ENCODE peak calls at places on chromosomes 16 and 17, in seven cellular contexts. Q, O, V, D, Z, M and G are unnamed samples.

GRCh38 chr17:67718325-67718941 is 697 bp downstream of the NOL11 start:
- DNase-seq in O (no peak), V (peak; percentile 55), Q (peak; percentile 56), Z (peak; percentile 34), M (peak; percentile 44), D (peak; percentile 10), G (peak; percentile 63)

GRCh38 chr16:85696761-85697160 is 8.0 kb upstream of the GINS2 start:
- DNase-seq in D (no peak), Q (no peak), M (no peak), O (no peak), Z (no peak), V (no peak), G (no peak)

GRCh38 chr17:56629450-56630187 is 36.1 kb downstream of the NOG start:
- DNase-seq in D (no peak), Z (no peak), Q (no peak), O (no peak), M (peak; percentile 50), V (peak; percentile 36), G (peak; percentile 5)

GRCh38 chr16:30700491-30700890 is 1.5 kb downstream of the SRCAP start:
- DNase-seq in Z (no peak), O (no peak), Q (no peak), V (peak; percentile 49), M (no peak), D (no peak), G (no peak)

GRCh38 chr16:58638148-58639036 is 8.8 kb upstream of the CNOT1 start:
- DNase-seq in D (no peak), M (no peak), Q (peak; percentile 81), O (peak; percentile 75), Z (no peak), V (no peak), G (peak; percentile 87)

GRCh38 chr17:9669551-9670008 is 24.3 kb downstream of the USP43 start:
- DNase-seq in Q (peak; percentile 11), O (peak; percentile 78), M (no peak), V (no peak), Z (no peak), D (no peak), G (peak; percentile 16)

GRCh38 chr17:1137465-1137894 is 42.3 kb downstream of the ABR start:
- DNase-seq in Z (peak; percentile 96), Q (no peak), M (no peak), V (no peak), O (no peak), D (no peak), G (peak; percentile 35)

GRCh38 chr17:7023576-7024401 is 939 bp downstream of the BCL6B start:
- DNase-seq in D (peak; percentile 53), O (peak; percentile 97), V (peak; percentile 95), M (peak; percentile 100), Q (peak; percentile 78), Z (peak; percentile 73), G (peak; percentile 84)

DNA sequence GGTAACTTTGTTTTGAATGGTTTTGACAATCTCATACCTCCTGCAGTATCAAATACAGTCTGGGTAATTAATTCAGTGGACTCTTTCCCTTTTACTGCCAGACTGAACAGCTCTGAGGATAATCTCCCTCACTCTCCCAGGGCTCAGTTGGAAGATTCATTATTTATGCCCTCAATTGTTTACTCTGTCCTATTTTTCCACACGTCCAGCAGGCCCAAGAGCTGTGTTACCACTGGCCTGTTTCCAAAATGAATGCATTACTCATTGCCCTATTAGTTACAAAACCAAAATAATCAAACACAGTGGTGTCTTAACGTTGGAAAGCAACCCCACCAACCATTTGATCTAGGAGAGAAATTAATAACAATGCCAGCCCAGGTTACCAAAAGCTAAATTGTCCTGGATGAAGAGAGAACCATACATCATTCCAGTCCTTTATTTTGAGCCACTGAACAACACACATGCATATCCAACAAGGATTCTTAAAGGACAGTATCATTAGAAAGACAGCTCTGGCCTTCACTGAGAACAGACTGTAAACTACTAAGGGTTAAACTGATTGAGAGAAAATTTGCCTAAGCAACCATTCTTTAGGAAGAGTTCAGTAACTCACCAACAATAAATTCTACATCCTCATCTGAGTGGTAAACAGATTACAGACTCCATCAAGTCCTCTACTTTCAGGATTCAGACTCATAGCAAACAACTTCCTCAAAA is 34.5 kb downstream of the FAM222B start:
- DNase-seq in Q (peak; percentile 85), D (no peak), Z (no peak), O (peak; percentile 25), M (no peak), V (no peak), G (peak; percentile 89)
- H3K4me3 ChIP-seq in Q (peak overlapping the region; percentile 4), D (no peak overlapping the region), Z (no peak overlapping the region), O (peak overlapping the region; percentile 17), M (peak overlapping the region; percentile 4), V (peak overlapping the region; percentile 18), G (peak overlapping the region; percentile 6)

GRCh38 chr16:81143921-81144471 is 47.8 kb upstream of the GCSH start:
- DNase-seq in Z (no peak), O (peak; percentile 89), Q (peak; percentile 97), D (no peak), M (no peak), V (no peak), G (no peak)

GRCh38 chr16:81137754-81138153 is 41.6 kb upstream of the GCSH start:
- DNase-seq in Q (no peak), M (no peak), Z (no peak), D (no peak), V (no peak), O (no peak), G (no peak)

GRCh38 chr16:81148277-81148676 is 52.1 kb upstream of the GCSH start:
- DNase-seq in Q (no peak), Z (no peak), V (no peak), D (no peak), O (no peak), M (no peak), G (no peak)

GRCh38 chr16:81140930-81141780 is 45.0 kb upstream of the GCSH start:
- DNase-seq in V (no peak), O (peak; percentile 19), Z (no peak), D (peak; percentile 18), M (peak; percentile 84), Q (no peak), G (no peak)

DNA sequence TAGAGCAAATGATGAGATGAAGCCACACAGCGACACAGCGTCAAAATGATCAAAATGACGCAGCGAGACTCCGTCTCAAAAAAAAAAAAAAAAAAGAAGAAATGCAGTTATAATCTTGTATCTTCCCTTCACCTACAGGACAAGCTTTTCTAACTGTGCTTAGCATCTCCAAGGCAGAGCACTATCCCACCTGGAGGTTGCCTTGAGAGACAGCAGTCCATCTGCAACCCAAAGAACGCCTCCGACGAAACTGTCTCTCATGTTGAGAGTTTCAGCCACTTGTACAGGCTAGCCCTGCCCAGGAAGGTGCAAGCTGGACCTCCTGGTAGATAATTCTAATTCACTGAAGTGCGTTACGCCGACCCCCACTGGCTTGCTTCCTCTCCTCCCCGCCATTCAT is 46.7 kb upstream of the GCSH start:
- DNase-seq in M (no peak), V (no peak), D (no peak), Q (no peak), O (no peak), Z (no peak), G (no peak)
- H3K4me1 ChIP-seq in M (peaks cover 3% of the 10 kb centered on the region), V (no peaks in the 10 kb centered on the region), D (no peaks in the 10 kb centered on the region), Q (peaks cover 26% of the 10 kb centered on the region), O (peaks cover 58% of the 10 kb centered on the region), Z (no peaks in the 10 kb centered on the region), G (no peaks in the 10 kb centered on the region)

GRCh38 chr17:77437747-77438146 is 297.0 kb downstream of the SEC14L1 start:
- DNase-seq in D (peak; percentile 65), Z (no peak), V (no peak), O (no peak), Q (no peak), M (no peak), G (no peak)

GRCh38 chr17:77437017-77437416 is 296.2 kb downstream of the SEC14L1 start:
- DNase-seq in M (no peak), Q (no peak), Z (no peak), V (peak; percentile 71), D (peak; percentile 51), O (no peak), G (peak; percentile 92)

GRCh38 chr17:77439382-77440013 is 298.7 kb downstream of the SEC14L1 start:
- DNase-seq in D (peak; percentile 66), Z (no peak), M (no peak), V (no peak), Q (no peak), O (no peak), G (no peak)

GRCh38 chr17:77436481-77436880 is 295.7 kb downstream of the SEC14L1 start:
- DNase-seq in Q (no peak), V (no peak), D (no peak), M (no peak), Z (no peak), O (no peak), G (no peak)

DNA sequence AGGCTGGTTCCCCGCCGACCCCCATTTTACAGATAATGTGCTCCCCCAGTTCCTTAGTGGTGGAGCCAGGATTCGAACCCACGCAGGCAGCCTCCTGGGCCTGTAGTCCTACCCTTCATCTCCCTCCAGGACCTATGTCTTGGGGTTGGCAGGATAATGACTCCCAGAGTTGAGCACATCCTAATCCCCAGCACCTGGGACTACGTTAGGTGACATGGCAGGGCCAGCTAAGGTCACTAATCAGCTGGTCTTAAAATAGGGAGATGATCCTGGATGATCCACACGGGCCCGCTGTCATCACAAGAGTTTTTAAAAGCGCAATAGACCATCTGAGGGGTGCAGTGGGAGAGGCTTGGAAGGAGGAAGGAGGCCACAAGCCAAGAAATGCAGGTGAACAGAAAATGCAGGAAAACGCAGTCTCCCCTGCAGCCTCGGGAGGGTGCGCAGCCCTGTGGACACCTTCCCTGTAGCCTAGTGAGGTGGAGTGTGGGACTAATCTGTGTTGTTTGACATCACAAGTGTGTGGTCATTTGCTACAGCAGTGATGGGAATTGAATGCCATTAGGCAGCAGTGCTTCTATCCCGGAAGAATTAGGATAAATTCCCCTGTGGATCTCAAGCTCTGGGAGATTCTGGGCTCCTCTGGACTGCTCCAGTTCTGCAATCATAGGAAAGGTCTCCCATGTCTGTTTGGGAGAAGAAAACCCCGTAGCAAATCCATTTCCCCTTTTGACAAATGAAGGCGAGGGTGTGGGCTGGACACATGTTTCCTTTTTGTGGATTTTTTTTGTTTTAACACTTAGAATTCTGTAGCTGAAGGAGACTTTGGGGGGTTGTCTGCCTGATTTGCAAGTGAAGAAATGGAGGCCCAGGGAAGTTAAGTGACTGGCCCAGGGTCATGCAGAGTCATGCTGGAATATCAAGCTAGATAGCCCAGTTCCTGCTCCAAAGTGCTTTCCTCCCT is 297.8 kb downstream of the SEC14L1 start:
- DNase-seq in M (no peak), V (no peak), Z (no peak), Q (no peak), D (peak; percentile 48), O (no peak), G (no peak)
- H4K20me1 ChIP-seq in M (peaks cover 20% of the 10 kb centered on the region), V (peaks cover 61% of the 10 kb centered on the region), Z (no peaks in the 10 kb centered on the region), Q (peaks cover 17% of the 10 kb centered on the region), D (no peaks in the 10 kb centered on the region), O (peaks cover 68% of the 10 kb centered on the region), G (peaks cover 2% of the 10 kb centered on the region)

DNA sequence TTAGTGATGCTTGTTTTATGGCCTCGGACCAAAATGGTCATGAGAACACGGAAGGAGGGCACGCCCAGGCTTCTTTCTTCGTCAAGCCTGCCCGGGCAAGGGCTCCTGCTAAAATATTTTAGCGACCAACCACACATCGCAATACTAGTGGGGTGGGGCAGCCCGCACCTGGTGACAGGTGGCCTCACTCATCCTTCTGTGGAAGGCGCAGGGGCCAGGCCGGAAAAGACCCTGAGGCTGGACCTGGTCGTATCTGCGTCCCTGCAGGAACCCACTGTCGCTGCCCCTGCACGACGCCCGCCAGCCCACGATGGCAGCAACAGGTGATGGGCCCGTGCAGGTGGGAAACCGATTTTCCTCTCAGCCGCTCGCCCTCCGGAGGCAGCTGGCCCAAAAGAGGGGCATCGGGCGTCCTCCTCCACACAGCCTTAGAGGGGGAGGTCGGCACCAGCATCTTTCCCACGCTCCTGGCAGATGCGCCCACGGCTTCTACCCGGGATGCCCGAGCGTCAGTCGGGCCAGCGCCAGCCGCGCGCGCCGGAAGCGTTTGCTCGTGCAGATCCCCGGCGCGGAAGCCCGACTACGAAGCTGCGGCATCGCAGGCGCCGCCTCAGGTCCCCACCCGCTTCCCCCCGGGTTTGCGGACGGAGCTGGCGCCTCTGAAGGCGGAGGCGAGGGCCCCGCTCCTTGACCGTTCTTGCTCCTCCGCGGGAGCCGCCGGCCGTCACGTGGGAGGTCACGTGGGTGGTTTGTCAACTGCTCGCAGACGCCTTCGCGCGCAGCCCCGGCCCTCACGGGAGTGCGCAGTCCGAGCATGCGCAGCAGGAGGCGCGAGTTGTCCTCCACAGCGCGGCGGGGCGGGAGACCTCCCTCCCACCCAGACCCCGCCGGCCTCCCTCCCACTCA is 22.8 kb upstream of the FOXK2 start:
- DNase-seq in D (peak; percentile 99), M (peak; percentile 92), O (peak; percentile 89), Z (peak; percentile 94), Q (peak; percentile 83), V (peak; percentile 98), G (peak; percentile 89)
- H3K4me3 ChIP-seq in D (peak overlapping the region; percentile 66), M (peak overlapping the region; percentile 52), O (peak overlapping the region; percentile 57), Z (peak overlapping the region; percentile 56), Q (peak overlapping the region; percentile 28), V (peak overlapping the region; percentile 65), G (peak overlapping the region; percentile 49)